ENCODE peak calls at places on chromosomes 16 and 17, in seven cellular contexts. One of them, this sample, is unnamed.

GRCh38 chr17:50949128-50950001 is 83.2 kb upstream of the TOB1 start:
- DNase-seq in H1: no peak
- DNase-seq in stomach: no peak
- DNase-seq in transverse colon: no peak
- DNase-seq in ovary: peak
- DNase-seq in A549: no peak
- DNase-seq in tibial nerve: no peak
- DNase-seq in this sample: no peak

GRCh38 chr16:86355951-86356350 is 154.4 kb upstream of the FOXF1 start:
- DNase-seq in H1: no peak
- DNase-seq in stomach: no peak
- DNase-seq in transverse colon: no peak
- DNase-seq in ovary: no peak
- DNase-seq in A549: no peak
- DNase-seq in tibial nerve: no peak
- DNase-seq in this sample: no peak

GRCh38 chr16:56950881-56951771 is 10.6 kb upstream of the CETP start:
- DNase-seq in H1: no peak
- DNase-seq in stomach: peak
- DNase-seq in transverse colon: peak
- DNase-seq in ovary: peak
- DNase-seq in A549: peak
- DNase-seq in tibial nerve: peak
- DNase-seq in this sample: peak

GRCh38 chr16:56075732-56076131 is 115.6 kb upstream of the GNAO1 start:
- DNase-seq in H1: no peak
- DNase-seq in stomach: no peak
- DNase-seq in transverse colon: no peak
- DNase-seq in ovary: no peak
- DNase-seq in A549: no peak
- DNase-seq in tibial nerve: no peak
- DNase-seq in this sample: no peak

GRCh38 chr16:84233748-84234147 is 6.1 kb downstream of the KCNG4 start:
- DNase-seq in H1: no peak
- DNase-seq in stomach: no peak
- DNase-seq in transverse colon: no peak
- DNase-seq in ovary: no peak
- DNase-seq in A549: no peak
- DNase-seq in tibial nerve: no peak
- DNase-seq in this sample: no peak

GRCh38 chr17:49585422-49586027 is 9.9 kb downstream of the NXPH3 start:
- DNase-seq in H1: no peak
- DNase-seq in stomach: no peak
- DNase-seq in transverse colon: no peak
- DNase-seq in ovary: no peak
- DNase-seq in A549: peak
- DNase-seq in tibial nerve: no peak
- DNase-seq in this sample: peak

GRCh38 chr17:68296217-68297140 is 5.2 kb downstream of the ARSG start:
- DNase-seq in H1: no peak
- DNase-seq in stomach: peak
- DNase-seq in transverse colon: peak
- DNase-seq in ovary: no peak
- DNase-seq in A549: no peak
- DNase-seq in tibial nerve: no peak
- DNase-seq in this sample: no peak

GRCh38 chr17:79777844-79778503 is at the start of gene CBX2:
- DNase-seq in H1: no peak
- DNase-seq in stomach: peak
- DNase-seq in transverse colon: peak
- DNase-seq in ovary: peak
- DNase-seq in A549: peak
- DNase-seq in tibial nerve: no peak
- DNase-seq in this sample: peak

GRCh38 chr17:50279639-50280038 is 5.4 kb downstream of the TMEM92 start:
- DNase-seq in H1: no peak
- DNase-seq in stomach: no peak
- DNase-seq in transverse colon: no peak
- DNase-seq in ovary: no peak
- DNase-seq in A549: no peak
- DNase-seq in tibial nerve: no peak
- DNase-seq in this sample: no peak

GRCh38 chr16:84425696-84426095 is 57.4 kb downstream of the ATP2C2 start:
- DNase-seq in H1: no peak
- DNase-seq in stomach: no peak
- DNase-seq in transverse colon: no peak
- DNase-seq in ovary: no peak
- DNase-seq in A549: no peak
- DNase-seq in tibial nerve: no peak
- DNase-seq in this sample: no peak

GRCh38 chr17:37327341-37328090 is 48.3 kb upstream of the C17orf78 start:
- DNase-seq in H1: no peak
- DNase-seq in stomach: no peak
- DNase-seq in transverse colon: no peak
- DNase-seq in ovary: no peak
- DNase-seq in A549: no peak
- DNase-seq in tibial nerve: no peak
- DNase-seq in this sample: no peak

GRCh38 chr17:72567774-72568173 is 447.0 kb downstream of the SOX9 start:
- DNase-seq in H1: no peak
- DNase-seq in stomach: no peak
- DNase-seq in transverse colon: no peak
- DNase-seq in ovary: no peak
- DNase-seq in A549: no peak
- DNase-seq in tibial nerve: no peak
- DNase-seq in this sample: peak

GRCh38 chr17:73387746-73388577 is 76.2 kb upstream of the CDC42EP4 start:
- DNase-seq in H1: no peak
- DNase-seq in stomach: no peak
- DNase-seq in transverse colon: no peak
- DNase-seq in ovary: no peak
- DNase-seq in A549: no peak
- DNase-seq in tibial nerve: no peak
- DNase-seq in this sample: no peak

GRCh38 chr16:85151603-85152413 is 39.5 kb upstream of the CIBAR2 start:
- DNase-seq in H1: no peak
- DNase-seq in stomach: peak
- DNase-seq in transverse colon: peak
- DNase-seq in ovary: peak
- DNase-seq in A549: no peak
- DNase-seq in tibial nerve: peak
- DNase-seq in this sample: peak

GRCh38 chr16:838741-839140 is 38.2 kb upstream of the GNG13 start:
- DNase-seq in H1: no peak
- DNase-seq in stomach: no peak
- DNase-seq in transverse colon: no peak
- DNase-seq in ovary: no peak
- DNase-seq in A549: no peak
- DNase-seq in tibial nerve: no peak
- DNase-seq in this sample: no peak

GRCh38 chr17:17823433-17824118 is 13.2 kb downstream of the SREBF1 start:
- DNase-seq in H1: no peak
- DNase-seq in stomach: peak
- DNase-seq in transverse colon: peak
- DNase-seq in ovary: peak
- DNase-seq in A549: peak
- DNase-seq in tibial nerve: peak
- DNase-seq in this sample: peak
- TF ChIP-seq EP300 in H1: no peak
- TF ChIP-seq EP300 in stomach: peak
- TF ChIP-seq EP300 in transverse colon: peak
- TF ChIP-seq EP300 in ovary: no peak
- TF ChIP-seq EP300 in A549: no peak
- TF ChIP-seq EP300 in tibial nerve: no peak
- TF ChIP-seq EP300 in this sample: no peak

GRCh38 chr17:42773290-42774035 is at the start of gene VPS25:
- DNase-seq in H1: no peak
- DNase-seq in stomach: peak
- DNase-seq in transverse colon: peak
- DNase-seq in ovary: peak
- DNase-seq in A549: peak
- DNase-seq in tibial nerve: peak
- DNase-seq in this sample: peak

GRCh38 chr17:42778570-42778969 is 1.8 kb upstream of the WNK4 start:
- DNase-seq in H1: no peak
- DNase-seq in stomach: no peak
- DNase-seq in transverse colon: no peak
- DNase-seq in ovary: peak
- DNase-seq in A549: no peak
- DNase-seq in tibial nerve: no peak
- DNase-seq in this sample: no peak

GRCh38 chr17:42775534-42776098 is 2.4 kb downstream of the VPS25 start:
- DNase-seq in H1: no peak
- DNase-seq in stomach: no peak
- DNase-seq in transverse colon: no peak
- DNase-seq in ovary: no peak
- DNase-seq in A549: no peak
- DNase-seq in tibial nerve: no peak
- DNase-seq in this sample: no peak

GRCh38 chr17:42772945-42773289 is 332 bp upstream of the VPS25 start:
- DNase-seq in H1: no peak
- DNase-seq in stomach: no peak
- DNase-seq in transverse colon: no peak
- DNase-seq in ovary: no peak
- DNase-seq in A549: no peak
- DNase-seq in tibial nerve: no peak
- DNase-seq in this sample: no peak

DNA sequence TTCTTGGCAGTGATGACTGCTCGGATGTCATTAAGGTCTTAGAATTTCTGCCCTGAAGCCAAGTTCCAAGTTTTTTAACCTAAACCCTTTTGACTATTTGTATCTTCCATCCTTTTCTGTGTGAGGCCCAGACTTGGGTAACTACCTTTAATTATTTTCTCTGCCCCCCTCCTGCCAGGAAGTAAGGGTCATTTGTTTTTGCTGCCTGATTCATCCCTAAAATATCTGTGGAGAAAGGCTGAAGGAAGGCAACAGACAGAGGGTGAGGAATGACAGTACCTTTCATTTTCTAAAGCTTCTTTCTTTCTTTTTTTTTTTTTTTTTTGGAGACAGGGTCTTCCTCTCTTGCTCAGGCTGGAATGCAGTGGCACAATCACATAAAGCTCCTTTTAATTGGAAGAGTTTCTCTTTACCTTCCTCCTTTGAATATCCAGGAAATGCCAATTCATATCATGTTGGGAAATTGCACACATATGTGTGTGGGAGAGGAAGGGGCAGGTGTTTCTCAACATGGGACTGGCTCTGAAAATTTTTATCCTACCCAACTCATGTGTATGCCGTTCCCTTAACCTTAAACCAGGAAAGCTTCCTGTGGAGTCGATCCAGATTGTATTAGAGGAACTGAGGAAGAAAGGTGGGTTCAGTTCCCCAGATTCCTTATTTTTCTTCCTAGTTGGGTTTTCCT is 959 bp downstream of the VPS25 start:
- DNase-seq in H1: no peak
- DNase-seq in stomach: no peak
- DNase-seq in transverse colon: no peak
- DNase-seq in ovary: no peak
- DNase-seq in A549: no peak
- DNase-seq in tibial nerve: no peak
- DNase-seq in this sample: no peak
- TF ChIP-seq EP300 in H1: no peak
- TF ChIP-seq EP300 in stomach: no peak
- TF ChIP-seq EP300 in transverse colon: no peak
- TF ChIP-seq EP300 in ovary: no peak
- TF ChIP-seq EP300 in A549: no peak
- TF ChIP-seq EP300 in tibial nerve: no peak
- TF ChIP-seq EP300 in this sample: no peak

DNA sequence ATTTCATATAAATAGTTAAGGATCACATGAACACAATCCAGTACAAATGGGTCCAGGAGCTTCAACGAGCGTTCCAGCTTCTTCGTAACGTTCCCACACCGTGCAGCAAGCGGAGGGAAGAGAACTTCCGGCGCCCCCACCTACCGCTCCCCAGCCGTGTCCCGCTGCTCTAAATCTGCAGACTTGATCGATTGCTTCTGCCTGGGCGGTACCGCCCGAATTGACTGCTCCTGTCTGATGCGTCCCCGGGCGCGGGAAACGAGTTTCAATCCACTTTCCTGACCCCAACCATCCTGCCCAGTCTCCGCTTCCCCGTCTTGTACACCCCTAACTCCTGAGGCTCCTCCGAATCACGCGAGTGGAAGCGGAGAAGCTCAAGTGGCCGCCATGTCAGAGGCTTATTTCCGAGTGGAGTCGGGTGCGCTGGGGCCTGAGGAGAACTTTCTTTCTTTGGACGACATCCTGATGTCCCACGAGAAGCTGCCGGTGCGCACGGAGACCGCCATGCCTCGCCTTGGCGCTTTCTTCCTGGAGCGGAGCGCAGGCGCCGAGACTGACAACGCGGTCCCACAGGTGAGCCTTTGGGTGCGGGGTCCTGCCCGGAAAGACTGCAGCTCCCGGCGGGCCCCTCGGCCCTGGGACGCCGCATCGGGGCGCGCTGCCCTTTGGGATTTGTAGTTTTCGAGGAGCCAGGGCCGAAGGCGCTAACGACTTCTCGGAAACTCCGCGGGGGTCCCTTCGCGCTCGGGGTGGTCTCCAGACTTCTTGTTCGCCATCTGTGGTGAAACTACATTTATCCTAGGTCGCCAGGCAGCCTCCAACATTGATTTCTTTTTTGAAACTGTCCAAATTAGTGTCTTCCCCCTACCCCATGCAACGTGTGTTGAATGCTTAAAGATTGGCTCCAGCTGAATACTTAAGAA is at the start of gene GINS3:
- DNase-seq in H1: peak
- DNase-seq in stomach: peak
- DNase-seq in transverse colon: peak
- DNase-seq in ovary: peak
- DNase-seq in A549: peak
- DNase-seq in tibial nerve: peak
- DNase-seq in this sample: peak
- TF ChIP-seq EP300 in H1: no peak
- TF ChIP-seq EP300 in stomach: no peak
- TF ChIP-seq EP300 in transverse colon: no peak
- TF ChIP-seq EP300 in ovary: no peak
- TF ChIP-seq EP300 in A549: no peak
- TF ChIP-seq EP300 in tibial nerve: no peak
- TF ChIP-seq EP300 in this sample: no peak

GRCh38 chr17:7015587-7016020 is 3.2 kb downstream of the RNASEK start:
- DNase-seq in H1: no peak
- DNase-seq in stomach: no peak
- DNase-seq in transverse colon: no peak
- DNase-seq in ovary: peak
- DNase-seq in A549: no peak
- DNase-seq in tibial nerve: no peak
- DNase-seq in this sample: no peak

GRCh38 chr17:7016406-7016805 is 4.0 kb downstream of the RNASEK start:
- DNase-seq in H1: no peak
- DNase-seq in stomach: no peak
- DNase-seq in transverse colon: no peak
- DNase-seq in ovary: no peak
- DNase-seq in A549: no peak
- DNase-seq in tibial nerve: no peak
- DNase-seq in this sample: no peak

GRCh38 chr17:7011942-7012254 is 526 bp upstream of the RNASEK start:
- DNase-seq in H1: no peak
- DNase-seq in stomach: no peak
- DNase-seq in transverse colon: no peak
- DNase-seq in ovary: no peak
- DNase-seq in A549: no peak
- DNase-seq in tibial nerve: no peak
- DNase-seq in this sample: no peak

GRCh38 chr17:7014995-7015586 is 2.7 kb downstream of the RNASEK start:
- DNase-seq in H1: no peak
- DNase-seq in stomach: no peak
- DNase-seq in transverse colon: peak
- DNase-seq in ovary: no peak
- DNase-seq in A549: no peak
- DNase-seq in tibial nerve: no peak
- DNase-seq in this sample: no peak

GRCh38 chr17:7014261-7014994 is 2.0 kb downstream of the RNASEK start:
- DNase-seq in H1: peak
- DNase-seq in stomach: peak
- DNase-seq in transverse colon: peak
- DNase-seq in ovary: peak
- DNase-seq in A549: peak
- DNase-seq in tibial nerve: peak
- DNase-seq in this sample: peak
- TF ChIP-seq EP300 in H1: no peak
- TF ChIP-seq EP300 in stomach: no peak
- TF ChIP-seq EP300 in transverse colon: peak
- TF ChIP-seq EP300 in ovary: no peak
- TF ChIP-seq EP300 in A549: no peak
- TF ChIP-seq EP300 in tibial nerve: peak
- TF ChIP-seq EP300 in this sample: no peak